ENCODE peak calls at places on chromosome 17, in five cellular contexts. A is psoas muscle, K is astrocyte, W is upper lobe of right lung, U is esophagus squamous epithelium. C is an unnamed sample.

GRCh38 chr17:41367426-41368075 is 2.1 kb downstream of the KRT33B start:
- DNase-seq in A (no peak), U (no peak), K (peak; percentile 82), W (no peak), C (no peak)

GRCh38 chr17:2388705-2389099 is 12.2 kb downstream of the MNT start:
- DNase-seq in W (no peak), K (no peak), U (no peak), A (no peak), C (no peak)

GRCh38 chr17:21007646-21008045 is 35.2 kb downstream of the USP22 start:
- DNase-seq in W (peak; percentile 27), A (peak; percentile 1), U (no peak), K (no peak), C (no peak)

GRCh38 chr17:60905709-60906108 is 228.1 kb downstream of the BCAS3 start:
- DNase-seq in U (no peak), W (no peak), A (no peak), K (no peak), C (no peak)

GRCh38 chr17:279776-280175 is 72.8 kb downstream of the RPH3AL start:
- DNase-seq in U (no peak), W (no peak), K (no peak), A (no peak), C (no peak)

GRCh38 chr17:76497979-76498885 is 3.0 kb downstream of the RHBDF2 start:
- DNase-seq in U (no peak), A (peak; percentile 81), W (peak; percentile 86), K (peak; percentile 75), C (peak; percentile 65)

GRCh38 chr17:81867952-81868673 is 3.0 kb downstream of the ARHGDIA start:
- DNase-seq in U (no peak), K (no peak), A (no peak), W (no peak), C (no peak)

GRCh38 chr17:35283767-35284166 is 40.9 kb downstream of the SLFN5 start:
- DNase-seq in A (no peak), K (no peak), U (no peak), W (no peak), C (no peak)

GRCh38 chr17:51706098-51706497 is 445.8 kb downstream of the UTP18 start:
- DNase-seq in W (no peak), U (no peak), K (no peak), A (no peak), C (no peak)

GRCh38 chr17:17221329-17221728 is 15.2 kb upstream of the PLD6 start:
- DNase-seq in W (no peak), A (no peak), K (no peak), U (no peak), C (no peak)

GRCh38 chr17:63854709-63855108 is 12.2 kb upstream of the SMARCD2 start:
- DNase-seq in K (no peak), U (no peak), W (no peak), A (no peak), C (no peak)

GRCh38 chr17:81058263-81058871 is 23.4 kb downstream of the BAIAP2 start:
- DNase-seq in U (no peak), K (no peak), A (no peak), W (no peak), C (no peak)

GRCh38 chr17:78585231-78585630 is 8.0 kb upstream of the DNAH17 start:
- DNase-seq in A (no peak), U (no peak), W (no peak), K (no peak), C (no peak)

GRCh38 chr17:72574675-72575510 is 454.1 kb downstream of the SOX9 start:
- DNase-seq in W (no peak), A (no peak), K (no peak), U (no peak), C (no peak)

GRCh38 chr17:80706454-80706853 is 161.8 kb downstream of the RPTOR start:
- DNase-seq in W (no peak), K (no peak), U (no peak), A (no peak), C (no peak)

GRCh38 chr17:40779181-40779909 is 3.0 kb downstream of the KRT27 start:
- DNase-seq in U (no peak), K (no peak), A (no peak), W (peak; percentile 84), C (no peak)

GRCh38 chr17:67663445-67663844 is 54.3 kb upstream of the NOL11 start:
- DNase-seq in W (no peak), U (no peak), A (no peak), K (no peak), C (no peak)

GRCh38 chr17:7348478-7349242 is 3.3 kb upstream of the KCTD11 start:
- DNase-seq in W (peak; percentile 67), A (no peak), U (no peak), K (no peak), C (no peak)

GRCh38 chr17:45382226-45382625 is 50.4 kb downstream of the ARHGAP27 start:
- DNase-seq in A (no peak), K (no peak), W (no peak), U (no peak), C (no peak)

GRCh38 chr17:74659898-74660297 is 36.4 kb upstream of the CD300E start:
- DNase-seq in K (no peak), U (no peak), A (no peak), W (no peak), C (no peak)

GRCh38 chr17:31621566-31621965 is 230.1 kb downstream of the RAB11FIP4 start:
- DNase-seq in U (no peak), W (no peak), A (no peak), K (no peak), C (no peak)

GRCh38 chr17:77281024-77281903 is 140.5 kb downstream of the SEC14L1 start:
- DNase-seq in U (no peak), W (peak; percentile 87), K (no peak), A (peak; percentile 52), C (peak; percentile 53)

GRCh38 chr17:19508327-19508867 is 25.3 kb upstream of the SLC47A1 start:
- DNase-seq in A (peak; percentile 31), W (peak; percentile 80), U (no peak), K (no peak), C (no peak)

GRCh38 chr17:31068291-31068690 is 26.5 kb upstream of the NF1 start:
- DNase-seq in A (no peak), U (no peak), K (no peak), W (no peak), C (no peak)

GRCh38 chr17:27438631-27439030 is 17.6 kb upstream of the KSR1 start:
- DNase-seq in A (no peak), W (peak; percentile 19), U (no peak), K (no peak), C (no peak)

GRCh38 chr17:46790216-46790615 is 28.3 kb downstream of the WNT3 start:
- DNase-seq in U (no peak), W (no peak), A (no peak), K (no peak), C (no peak)
- H3K27me3 ChIP-seq in U (no peaks in the 10 kb centered on the region), W (peaks cover 8% of the 10 kb centered on the region), A (peaks cover 5% of the 10 kb centered on the region), K (peaks cover 11% of the 10 kb centered on the region), C (no peaks in the 10 kb centered on the region)

GRCh38 chr17:83092186-83092585 is 12.8 kb downstream of the METRNL start:
- DNase-seq in W (no peak), A (no peak), K (no peak), U (no peak), C (no peak)

GRCh38 chr17:83089322-83090156 is 10.1 kb downstream of the METRNL start:
- DNase-seq in A (no peak), K (no peak), U (no peak), W (no peak), C (no peak)

GRCh38 chr17:83088451-83089321 is 9.3 kb downstream of the METRNL start:
- DNase-seq in U (no peak), K (no peak), W (no peak), A (no peak), C (no peak)

GRCh38 chr17:83091257-83092141 is 12.1 kb downstream of the METRNL start:
- DNase-seq in K (no peak), A (no peak), U (no peak), W (peak; percentile 87), C (no peak)

DNA sequence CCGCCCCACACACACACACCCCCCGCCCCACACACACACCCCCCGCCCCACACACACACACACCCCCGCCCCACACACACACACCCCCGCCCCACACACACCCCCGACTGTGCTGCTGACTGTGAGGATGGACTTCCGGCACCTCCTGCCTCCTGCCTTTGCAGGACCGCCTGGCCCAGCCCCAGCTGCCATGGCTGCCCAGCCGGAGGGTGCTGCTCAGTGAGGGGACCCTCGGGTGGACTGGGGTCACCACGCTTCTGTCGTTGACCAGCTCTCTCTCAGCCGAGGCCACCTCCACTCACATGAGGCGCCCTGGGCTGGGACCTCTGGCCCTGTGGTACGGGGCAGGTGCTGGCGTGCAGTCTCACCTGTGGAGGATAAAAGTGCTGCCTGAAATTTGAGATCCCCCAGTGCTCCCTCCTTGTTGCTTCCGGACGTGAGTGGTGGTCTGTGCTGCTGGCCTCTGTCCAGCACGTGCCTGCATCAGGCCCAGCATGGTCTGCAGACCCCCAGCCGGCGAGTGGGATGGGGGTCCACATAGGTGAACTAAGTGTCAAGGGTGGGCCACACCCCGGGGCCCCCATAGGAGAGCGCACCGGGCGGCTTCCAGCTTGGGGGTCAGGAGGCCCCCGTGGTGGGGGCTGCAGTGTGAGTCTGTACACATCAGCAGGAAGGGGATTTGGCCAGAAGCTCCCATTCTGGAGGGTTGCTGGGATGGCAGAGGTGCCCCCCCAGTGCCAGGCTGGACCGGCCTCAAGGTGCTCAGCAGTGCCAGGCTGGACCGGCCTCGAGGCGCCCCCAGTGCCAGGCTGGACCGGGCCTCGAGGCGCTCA is 11.2 kb downstream of the METRNL start:
- DNase-seq in W (no peak), K (no peak), A (no peak), U (no peak), C (no peak)
- H3K4me3 ChIP-seq in W (no peak overlapping the region), K (no peak overlapping the region), A (no peak overlapping the region), U (peak overlapping the region; percentile 38), C (peak overlapping the region; percentile 26)

DNA sequence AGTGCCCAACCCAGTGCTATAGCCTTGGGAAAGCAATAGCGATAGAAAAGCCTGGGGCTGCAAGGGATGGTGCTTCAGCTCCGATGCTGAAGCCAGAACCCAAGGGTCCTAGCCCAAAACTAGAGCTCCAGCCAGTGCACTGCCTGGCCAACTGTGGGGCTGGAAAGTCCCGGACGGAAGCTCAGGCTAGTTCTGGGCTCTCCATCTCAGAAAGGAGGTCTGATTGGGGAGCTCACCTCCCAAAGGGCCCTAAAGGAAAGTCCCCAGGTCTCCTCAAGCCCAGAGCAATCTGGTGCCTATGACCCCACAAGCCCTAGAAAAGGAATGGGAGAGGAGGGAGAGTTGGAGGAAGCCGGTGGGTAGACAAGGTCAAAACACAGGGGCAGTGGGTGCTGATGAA is 2.0 kb upstream of the ABCC3 start:
- DNase-seq in U (no peak), W (no peak), A (no peak), K (no peak), C (no peak)
- H3K27me3 ChIP-seq in U (no peaks in the 10 kb centered on the region), W (peaks cover 21% of the 10 kb centered on the region), A (peaks cover 23% of the 10 kb centered on the region), K (peaks cover 11% of the 10 kb centered on the region), C (no peaks in the 10 kb centered on the region)

DNA sequence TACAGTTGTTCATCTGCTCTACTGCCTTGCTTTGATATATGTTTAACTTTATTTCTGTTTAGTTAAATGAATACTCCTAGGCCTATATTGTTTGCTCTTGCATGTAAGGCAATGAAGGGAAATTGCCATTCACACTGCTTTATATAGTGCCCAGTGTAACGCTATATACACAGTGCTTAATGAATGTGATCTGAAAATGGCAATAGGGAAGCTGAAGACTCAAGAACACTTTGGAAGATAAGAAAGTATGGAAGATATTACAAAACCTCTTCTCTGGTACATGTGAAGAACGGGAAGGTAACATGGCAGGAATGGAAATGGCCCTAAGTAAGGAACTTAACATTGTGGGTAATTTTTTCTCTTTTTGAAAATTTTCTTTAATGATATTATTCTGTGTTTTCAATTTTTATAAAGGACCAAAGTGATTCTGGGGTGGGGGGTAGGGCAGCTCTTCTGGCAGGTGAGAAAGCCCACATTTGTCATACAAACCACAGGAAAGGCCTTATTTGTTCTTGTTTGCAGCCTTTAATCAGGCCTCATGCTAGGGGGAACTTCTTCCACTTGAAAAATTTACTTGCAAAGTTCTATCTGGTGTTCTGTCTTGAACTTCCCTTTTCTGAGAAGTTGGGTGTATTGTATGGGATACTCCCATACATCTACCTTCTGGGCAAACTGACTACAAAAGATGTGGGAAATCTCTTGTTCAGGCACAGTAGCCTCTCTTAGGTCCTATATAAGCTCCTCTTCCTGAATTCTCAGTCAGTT is 100.8 kb upstream of the CORO6 start:
- DNase-seq in W (no peak), K (no peak), U (no peak), A (no peak), C (no peak)
- H3K4me3 ChIP-seq in W (no peak overlapping the region), K (no peak overlapping the region), U (no peak overlapping the region), A (peak overlapping the region; percentile 35), C (no peak overlapping the region)